ENCODE peak calls at places on chromosome 14, in seven cellular contexts. Y is GDM1, K is left cardiac atrium, I is HTR-8/SVneo, F is upper lobe of left lung, Z is astrocyte of the spinal cord, O is fibroblast of gingiva. J is an unnamed sample.

GRCh38 chr14:34453226-34453625 is 8.8 kb downstream of the SPTSSA start:
- DNase-seq in O (no peak), K (no peak), F (no peak), Z (no peak), Y (no peak), I (no peak), J (no peak)

GRCh38 chr14:61511558-61511924 is 183.8 kb upstream of the HIF1A start:
- DNase-seq in Z (no peak), O (no peak), F (no peak), Y (no peak), I (no peak), K (no peak), J (no peak)

GRCh38 chr14:88168498-88169165 is 154.4 kb downstream of the KCNK10 start:
- DNase-seq in O (peak), Z (peak), I (no peak), Y (peak), F (peak), K (no peak), J (peak)

GRCh38 chr14:51283402-51283825 is 43.4 kb downstream of the TMX1 start:
- DNase-seq in K (no peak), I (peak), O (peak), Y (no peak), Z (peak), F (no peak), J (peak)

GRCh38 chr14:104532191-104532555 is 47.4 kb upstream of the C14orf180 start:
- DNase-seq in K (peak), O (no peak), Y (no peak), I (no peak), F (no peak), Z (no peak), J (no peak)

GRCh38 chr14:51087024-51087423 is 7.9 kb downstream of the TRIM9 start:
- DNase-seq in Y (no peak), I (peak), Z (no peak), F (no peak), K (no peak), O (no peak), J (no peak)

GRCh38 chr14:29743566-29743965 is 184.1 kb downstream of the PRKD1 start:
- DNase-seq in O (no peak), K (no peak), F (no peak), Y (no peak), Z (no peak), I (no peak), J (no peak)

GRCh38 chr14:101200650-101201516 is 297.4 kb upstream of the RTL1 start:
- DNase-seq in K (no peak), O (no peak), Y (no peak), I (no peak), F (no peak), Z (no peak), J (no peak)

GRCh38 chr14:42980419-42980818 is 1373.7 kb downstream of the LRFN5 start:
- DNase-seq in Y (no peak), F (no peak), I (no peak), K (no peak), Z (peak), O (no peak), J (no peak)

GRCh38 chr14:95191445-95192199 is 34.3 kb upstream of the DICER1 start:
- DNase-seq in O (no peak), Z (no peak), F (peak), K (no peak), Y (no peak), I (no peak), J (no peak)

GRCh38 chr14:81559385-81559784 is 25.7 kb upstream of the SEL1L start:
- DNase-seq in I (no peak), Z (no peak), Y (peak), K (no peak), F (no peak), O (no peak), J (no peak)

GRCh38 chr14:88195676-88196075 is 127.4 kb downstream of the KCNK10 start:
- DNase-seq in I (no peak), F (no peak), Y (no peak), K (no peak), Z (no peak), O (no peak), J (no peak)

GRCh38 chr14:61229475-61229888 is 51.7 kb downstream of the TMEM30B start:
- DNase-seq in K (no peak), Z (no peak), O (no peak), I (no peak), Y (no peak), F (no peak), J (no peak)

GRCh38 chr14:100159107-100159864 is at the start of gene DEGS2:
- DNase-seq in Z (no peak), I (no peak), K (peak), Y (no peak), F (peak), O (no peak), J (no peak)

GRCh38 chr14:39211109-39211741 is 22.5 kb upstream of the MIA2 start:
- DNase-seq in Z (no peak), F (no peak), O (no peak), Y (no peak), I (no peak), K (no peak), J (no peak)

GRCh38 chr14:83164016-83164415 is 1630.4 kb upstream of the SEL1L start:
- DNase-seq in I (peak), Y (no peak), Z (peak), K (no peak), O (peak), F (no peak), J (no peak)

GRCh38 chr14:89236846-89237245 is 180.2 kb downstream of the FOXN3 start:
- DNase-seq in O (no peak), K (no peak), F (no peak), Z (no peak), Y (no peak), I (no peak), J (no peak)

GRCh38 chr14:58864751-58865519 is 227.2 kb downstream of the DACT1 start:
- DNase-seq in F (no peak), I (peak), Z (peak), O (peak), Y (no peak), K (no peak), J (no peak)

GRCh38 chr14:36271939-36272907 is 48.2 kb downstream of the MBIP start:
- DNase-seq in F (peak), K (no peak), I (no peak), O (peak), Y (no peak), Z (peak), J (no peak)

GRCh38 chr14:69657961-69658360 is 46.6 kb downstream of the SUSD6 start:
- DNase-seq in F (no peak), I (no peak), Z (peak), K (no peak), O (peak), Y (no peak), J (no peak)

GRCh38 chr14:66600416-66600815 is 92.5 kb downstream of the GPHN start:
- DNase-seq in Z (peak), K (no peak), O (peak), F (no peak), I (no peak), Y (no peak), J (no peak)

GRCh38 chr14:42930058-42930457 is 1323.4 kb downstream of the LRFN5 start:
- DNase-seq in Z (no peak), K (no peak), I (no peak), Y (no peak), F (no peak), O (no peak), J (no peak)

GRCh38 chr14:58607571-58608317 is 30.0 kb upstream of the DACT1 start:
- DNase-seq in F (no peak), O (peak), Y (no peak), I (no peak), Z (peak), K (no peak), J (no peak)

GRCh38 chr14:68106456-68106855 is 286.9 kb downstream of the RAD51B start:
- DNase-seq in Y (no peak), I (no peak), Z (no peak), K (no peak), F (no peak), O (no peak), J (no peak)

GRCh38 chr14:65360144-65360784 is 52.3 kb upstream of the FUT8 start:
- DNase-seq in F (no peak), K (no peak), Y (no peak), I (no peak), Z (peak), O (no peak), J (no peak)

GRCh38 chr14:102538598-102539543 is 29.3 kb upstream of the ANKRD9 start:
- DNase-seq in O (no peak), K (no peak), Z (no peak), F (peak), I (no peak), Y (no peak), J (no peak)

GRCh38 chr14:73762375-73762822 is 48.2 kb upstream of the PNMA1 start:
- DNase-seq in Y (no peak), F (no peak), K (no peak), Z (no peak), O (no peak), I (no peak), J (peak)

GRCh38 chr14:98184467-98184866 is 1087.5 kb downstream of the BCL11B start:
- DNase-seq in O (no peak), Z (no peak), F (no peak), K (no peak), I (no peak), Y (no peak), J (no peak)

GRCh38 chr14:105945891-105946290 is 419.5 kb downstream of the TMEM121 start:
- DNase-seq in Y (peak), O (no peak), Z (no peak), I (no peak), F (no peak), K (no peak), J (no peak)

GRCh38 chr14:67636361-67636919 is 16.7 kb downstream of the ARG2 start:
- DNase-seq in F (no peak), I (no peak), O (no peak), Y (no peak), Z (peak), K (no peak), J (no peak)

GRCh38 chr14:71116206-71117122 is 209.2 kb downstream of the PCNX1 start:
- DNase-seq in Y (no peak), O (no peak), F (no peak), K (no peak), Z (no peak), I (no peak), J (no peak)

GRCh38 chr14:105436402-105436801 is 16.8 kb downstream of the MTA1 start:
- DNase-seq in F (peak), Y (no peak), I (no peak), K (no peak), O (no peak), Z (no peak), J (no peak)

GRCh38 chr14:68854421-68854820 is 61.6 kb upstream of the ZFP36L1 start:
- DNase-seq in F (no peak), I (no peak), O (peak), Z (no peak), K (no peak), Y (no peak), J (peak)

GRCh38 chr14:73234586-73235394 is 2.5 kb upstream of the PAPLN start:
- DNase-seq in F (no peak), Z (no peak), O (no peak), Y (no peak), I (no peak), K (no peak), J (no peak)

GRCh38 chr14:68608235-68608962 is 184.5 kb downstream of the ZFP36L1 start:
- DNase-seq in I (no peak), K (no peak), Y (peak), Z (no peak), O (no peak), F (no peak), J (no peak)